ENCODE peak calls at places on chromosome 1, in four cellular contexts. Q is suprapubic skin, Z is fibroblast of the aortic adventitia, E is hepatocyte. T is an unnamed sample.
A peak's percentile ranks its signal among the peaks of the same experiment; 100 is the strongest.

GRCh38 chr1:204731997-204732396 is 46.5 kb upstream of the LRRN2 start:
- DNase-seq in Q (no peak), Z (no peak), E (no peak), T (no peak)

GRCh38 chr1:5645929-5646328 is 346.3 kb downstream of the NPHP4 start:
- DNase-seq in Q (peak; percentile 40), Z (no peak), E (no peak), T (no peak)

GRCh38 chr1:35691080-35691479 is 27.6 kb downstream of the C1orf216 start:
- DNase-seq in Q (no peak), Z (no peak), E (no peak), T (no peak)

GRCh38 chr1:6603851-6604558 is 1.3 kb upstream of the KLHL21 start:
- DNase-seq in Q (peak; percentile 89), Z (peak; percentile 91), E (peak; percentile 75), T (no peak)

GRCh38 chr1:161374373-161374772 is 6.7 kb upstream of the CFAP126 start:
- DNase-seq in Q (no peak), Z (peak; percentile 34), E (no peak), T (no peak)

GRCh38 chr1:31335007-31335406 is 37.9 kb downstream of the FABP3 start:
- DNase-seq in Q (no peak), Z (peak; percentile 64), E (peak; percentile 44), T (peak; percentile 56)

GRCh38 chr1:162420120-162420519 is 8.2 kb upstream of the SH2D1B start:
- DNase-seq in Q (no peak), Z (no peak), E (no peak), T (peak; percentile 5)

GRCh38 chr1:181981821-181982220 is 79.7 kb downstream of the ZNF648 start:
- DNase-seq in Q (no peak), Z (no peak), E (no peak), T (no peak)

GRCh38 chr1:162876751-162877150 is 15.8 kb upstream of the CCDC190 start:
- DNase-seq in Q (no peak), Z (no peak), E (no peak), T (no peak)

GRCh38 chr1:177517556-177517955 is 346.8 kb downstream of the BRINP2 start:
- DNase-seq in Q (no peak), Z (peak; percentile 36), E (peak; percentile 7), T (no peak)